ENCODE peak calls at places on chromosome 19, in eight cellular contexts. One of them, this sample, is unnamed.

GRCh38 chr19:33624586-33625153 is 2.9 kb downstream of the CHST8 start:
- DNase-seq in stimulated activated CD8-positive, alpha-beta memory T cell treated with anti-CD3 and anti-CD28 coated beads, Interleukin-12 subunit alpha, Interleukin-12 subunit beta, amount 100 ng/mL, for 1 hour: no peak
- DNase-seq in SK-N-MC: no peak
- DNase-seq in NCI-H2029: no peak
- DNase-seq in HFFc6: no peak
- DNase-seq in COR-L47: no peak
- DNase-seq in GM12878: no peak
- DNase-seq in dermis blood vessel endothelial cell: no peak
- DNase-seq in this sample: no peak

GRCh38 chr19:14416743-14417214 is 2.4 kb downstream of the DDX39A start:
- DNase-seq in stimulated activated CD8-positive, alpha-beta memory T cell treated with anti-CD3 and anti-CD28 coated beads, Interleukin-12 subunit alpha, Interleukin-12 subunit beta, amount 100 ng/mL, for 1 hour: no peak
- DNase-seq in SK-N-MC: no peak
- DNase-seq in NCI-H2029: no peak
- DNase-seq in HFFc6: no peak
- DNase-seq in COR-L47: no peak
- DNase-seq in GM12878: no peak
- DNase-seq in dermis blood vessel endothelial cell: no peak
- DNase-seq in this sample: no peak

GRCh38 chr19:33409906-33410685 is 36.6 kb downstream of the CEBPG start:
- DNase-seq in stimulated activated CD8-positive, alpha-beta memory T cell treated with anti-CD3 and anti-CD28 coated beads, Interleukin-12 subunit alpha, Interleukin-12 subunit beta, amount 100 ng/mL, for 1 hour: no peak
- DNase-seq in SK-N-MC: no peak
- DNase-seq in NCI-H2029: no peak
- DNase-seq in HFFc6: no peak
- DNase-seq in COR-L47: no peak
- DNase-seq in GM12878: no peak
- DNase-seq in dermis blood vessel endothelial cell: no peak
- DNase-seq in this sample: no peak

GRCh38 chr19:38417544-38418506 is 8.2 kb downstream of the RASGRP4 start:
- DNase-seq in stimulated activated CD8-positive, alpha-beta memory T cell treated with anti-CD3 and anti-CD28 coated beads, Interleukin-12 subunit alpha, Interleukin-12 subunit beta, amount 100 ng/mL, for 1 hour: peak
- DNase-seq in SK-N-MC: no peak
- DNase-seq in NCI-H2029: peak
- DNase-seq in HFFc6: no peak
- DNase-seq in COR-L47: no peak
- DNase-seq in GM12878: no peak
- DNase-seq in dermis blood vessel endothelial cell: no peak
- DNase-seq in this sample: peak

GRCh38 chr19:38690832-38691231 is 43.4 kb downstream of the ACTN4 start:
- DNase-seq in stimulated activated CD8-positive, alpha-beta memory T cell treated with anti-CD3 and anti-CD28 coated beads, Interleukin-12 subunit alpha, Interleukin-12 subunit beta, amount 100 ng/mL, for 1 hour: no peak
- DNase-seq in SK-N-MC: no peak
- DNase-seq in NCI-H2029: no peak
- DNase-seq in HFFc6: no peak
- DNase-seq in COR-L47: no peak
- DNase-seq in GM12878: no peak
- DNase-seq in dermis blood vessel endothelial cell: no peak
- DNase-seq in this sample: no peak

GRCh38 chr19:56476671-56477428 is at the start of gene ZNF667:
- DNase-seq in stimulated activated CD8-positive, alpha-beta memory T cell treated with anti-CD3 and anti-CD28 coated beads, Interleukin-12 subunit alpha, Interleukin-12 subunit beta, amount 100 ng/mL, for 1 hour: peak
- DNase-seq in SK-N-MC: no peak
- DNase-seq in NCI-H2029: no peak
- DNase-seq in HFFc6: peak
- DNase-seq in COR-L47: no peak
- DNase-seq in GM12878: no peak
- DNase-seq in dermis blood vessel endothelial cell: peak
- DNase-seq in this sample: no peak

GRCh38 chr19:16739546-16739945 is 19.9 kb downstream of the NWD1 start:
- DNase-seq in stimulated activated CD8-positive, alpha-beta memory T cell treated with anti-CD3 and anti-CD28 coated beads, Interleukin-12 subunit alpha, Interleukin-12 subunit beta, amount 100 ng/mL, for 1 hour: no peak
- DNase-seq in SK-N-MC: no peak
- DNase-seq in NCI-H2029: no peak
- DNase-seq in HFFc6: no peak
- DNase-seq in COR-L47: no peak
- DNase-seq in GM12878: no peak
- DNase-seq in dermis blood vessel endothelial cell: no peak
- DNase-seq in this sample: no peak

GRCh38 chr19:46761418-46761831 is 15.2 kb upstream of the STRN4 start:
- DNase-seq in stimulated activated CD8-positive, alpha-beta memory T cell treated with anti-CD3 and anti-CD28 coated beads, Interleukin-12 subunit alpha, Interleukin-12 subunit beta, amount 100 ng/mL, for 1 hour: no peak
- DNase-seq in SK-N-MC: no peak
- DNase-seq in NCI-H2029: no peak
- DNase-seq in HFFc6: peak
- DNase-seq in COR-L47: no peak
- DNase-seq in GM12878: no peak
- DNase-seq in dermis blood vessel endothelial cell: no peak
- DNase-seq in this sample: no peak

GRCh38 chr19:55617426-55617825 is 6.9 kb downstream of the ZNF784 start:
- DNase-seq in stimulated activated CD8-positive, alpha-beta memory T cell treated with anti-CD3 and anti-CD28 coated beads, Interleukin-12 subunit alpha, Interleukin-12 subunit beta, amount 100 ng/mL, for 1 hour: no peak
- DNase-seq in SK-N-MC: no peak
- DNase-seq in NCI-H2029: no peak
- DNase-seq in HFFc6: no peak
- DNase-seq in COR-L47: no peak
- DNase-seq in GM12878: no peak
- DNase-seq in dermis blood vessel endothelial cell: peak
- DNase-seq in this sample: no peak

GRCh38 chr19:6509118-6509971 is 7.2 kb upstream of the TUBB4A start:
- DNase-seq in stimulated activated CD8-positive, alpha-beta memory T cell treated with anti-CD3 and anti-CD28 coated beads, Interleukin-12 subunit alpha, Interleukin-12 subunit beta, amount 100 ng/mL, for 1 hour: no peak
- DNase-seq in SK-N-MC: no peak
- DNase-seq in NCI-H2029: no peak
- DNase-seq in HFFc6: no peak
- DNase-seq in COR-L47: no peak
- DNase-seq in GM12878: no peak
- DNase-seq in dermis blood vessel endothelial cell: no peak
- DNase-seq in this sample: no peak

GRCh38 chr19:5806133-5806489 is 1.2 kb downstream of the NRTN start:
- DNase-seq in stimulated activated CD8-positive, alpha-beta memory T cell treated with anti-CD3 and anti-CD28 coated beads, Interleukin-12 subunit alpha, Interleukin-12 subunit beta, amount 100 ng/mL, for 1 hour: no peak
- DNase-seq in SK-N-MC: no peak
- DNase-seq in NCI-H2029: no peak
- DNase-seq in HFFc6: no peak
- DNase-seq in COR-L47: no peak
- DNase-seq in GM12878: no peak
- DNase-seq in dermis blood vessel endothelial cell: no peak
- DNase-seq in this sample: no peak

GRCh38 chr19:1837625-1838105 is 10.6 kb downstream of the REXO1 start:
- DNase-seq in stimulated activated CD8-positive, alpha-beta memory T cell treated with anti-CD3 and anti-CD28 coated beads, Interleukin-12 subunit alpha, Interleukin-12 subunit beta, amount 100 ng/mL, for 1 hour: peak
- DNase-seq in SK-N-MC: no peak
- DNase-seq in NCI-H2029: no peak
- DNase-seq in HFFc6: no peak
- DNase-seq in COR-L47: no peak
- DNase-seq in GM12878: no peak
- DNase-seq in dermis blood vessel endothelial cell: peak
- DNase-seq in this sample: peak

GRCh38 chr19:11268783-11269267 is 6.5 kb upstream of the DOCK6 start:
- DNase-seq in stimulated activated CD8-positive, alpha-beta memory T cell treated with anti-CD3 and anti-CD28 coated beads, Interleukin-12 subunit alpha, Interleukin-12 subunit beta, amount 100 ng/mL, for 1 hour: no peak
- DNase-seq in SK-N-MC: no peak
- DNase-seq in NCI-H2029: no peak
- DNase-seq in HFFc6: peak
- DNase-seq in COR-L47: no peak
- DNase-seq in GM12878: no peak
- DNase-seq in dermis blood vessel endothelial cell: peak
- DNase-seq in this sample: no peak

GRCh38 chr19:56642711-56643459 is at the start of gene SMIM17:
- DNase-seq in stimulated activated CD8-positive, alpha-beta memory T cell treated with anti-CD3 and anti-CD28 coated beads, Interleukin-12 subunit alpha, Interleukin-12 subunit beta, amount 100 ng/mL, for 1 hour: no peak
- DNase-seq in SK-N-MC: no peak
- DNase-seq in NCI-H2029: no peak
- DNase-seq in HFFc6: no peak
- DNase-seq in COR-L47: no peak
- DNase-seq in GM12878: no peak
- DNase-seq in dermis blood vessel endothelial cell: no peak
- DNase-seq in this sample: no peak

GRCh38 chr19:47494729-47495128 is 10.7 kb upstream of the KPTN start:
- DNase-seq in stimulated activated CD8-positive, alpha-beta memory T cell treated with anti-CD3 and anti-CD28 coated beads, Interleukin-12 subunit alpha, Interleukin-12 subunit beta, amount 100 ng/mL, for 1 hour: no peak
- DNase-seq in SK-N-MC: no peak
- DNase-seq in NCI-H2029: peak
- DNase-seq in HFFc6: no peak
- DNase-seq in COR-L47: peak
- DNase-seq in GM12878: no peak
- DNase-seq in dermis blood vessel endothelial cell: no peak
- DNase-seq in this sample: no peak

GRCh38 chr19:33683881-33684549 is 62.3 kb downstream of the CHST8 start:
- DNase-seq in stimulated activated CD8-positive, alpha-beta memory T cell treated with anti-CD3 and anti-CD28 coated beads, Interleukin-12 subunit alpha, Interleukin-12 subunit beta, amount 100 ng/mL, for 1 hour: no peak
- DNase-seq in SK-N-MC: no peak
- DNase-seq in NCI-H2029: no peak
- DNase-seq in HFFc6: peak
- DNase-seq in COR-L47: no peak
- DNase-seq in GM12878: no peak
- DNase-seq in dermis blood vessel endothelial cell: peak
- DNase-seq in this sample: no peak

GRCh38 chr19:13051581-13052165 is 51.0 kb downstream of the LYL1 start:
- DNase-seq in stimulated activated CD8-positive, alpha-beta memory T cell treated with anti-CD3 and anti-CD28 coated beads, Interleukin-12 subunit alpha, Interleukin-12 subunit beta, amount 100 ng/mL, for 1 hour: no peak
- DNase-seq in SK-N-MC: no peak
- DNase-seq in NCI-H2029: peak
- DNase-seq in HFFc6: no peak
- DNase-seq in COR-L47: peak
- DNase-seq in GM12878: no peak
- DNase-seq in dermis blood vessel endothelial cell: no peak
- DNase-seq in this sample: no peak

GRCh38 chr19:10151521-10151920 is 31.8 kb upstream of the EIF3G start:
- DNase-seq in stimulated activated CD8-positive, alpha-beta memory T cell treated with anti-CD3 and anti-CD28 coated beads, Interleukin-12 subunit alpha, Interleukin-12 subunit beta, amount 100 ng/mL, for 1 hour: no peak
- DNase-seq in SK-N-MC: no peak
- DNase-seq in NCI-H2029: no peak
- DNase-seq in HFFc6: no peak
- DNase-seq in COR-L47: no peak
- DNase-seq in GM12878: no peak
- DNase-seq in dermis blood vessel endothelial cell: no peak
- DNase-seq in this sample: no peak

GRCh38 chr19:46731007-46731501 is 14.1 kb upstream of the PRKD2 start:
- DNase-seq in stimulated activated CD8-positive, alpha-beta memory T cell treated with anti-CD3 and anti-CD28 coated beads, Interleukin-12 subunit alpha, Interleukin-12 subunit beta, amount 100 ng/mL, for 1 hour: no peak
- DNase-seq in SK-N-MC: no peak
- DNase-seq in NCI-H2029: no peak
- DNase-seq in HFFc6: peak
- DNase-seq in COR-L47: no peak
- DNase-seq in GM12878: no peak
- DNase-seq in dermis blood vessel endothelial cell: peak
- DNase-seq in this sample: no peak

GRCh38 chr19:5823579-5824281 is 15.8 kb downstream of the FUT6 start:
- DNase-seq in stimulated activated CD8-positive, alpha-beta memory T cell treated with anti-CD3 and anti-CD28 coated beads, Interleukin-12 subunit alpha, Interleukin-12 subunit beta, amount 100 ng/mL, for 1 hour: no peak
- DNase-seq in SK-N-MC: no peak
- DNase-seq in NCI-H2029: no peak
- DNase-seq in HFFc6: no peak
- DNase-seq in COR-L47: no peak
- DNase-seq in GM12878: no peak
- DNase-seq in dermis blood vessel endothelial cell: peak
- DNase-seq in this sample: no peak

GRCh38 chr19:30426864-30427263 is 54.7 kb downstream of the ZNF536 start:
- DNase-seq in stimulated activated CD8-positive, alpha-beta memory T cell treated with anti-CD3 and anti-CD28 coated beads, Interleukin-12 subunit alpha, Interleukin-12 subunit beta, amount 100 ng/mL, for 1 hour: no peak
- DNase-seq in SK-N-MC: no peak
- DNase-seq in NCI-H2029: no peak
- DNase-seq in HFFc6: no peak
- DNase-seq in COR-L47: no peak
- DNase-seq in GM12878: no peak
- DNase-seq in dermis blood vessel endothelial cell: no peak
- DNase-seq in this sample: no peak

This sample was measured in activated T-helper 2 cell treated with anti-CD3 and anti-CD28 coated beads, Interferon-gamma antibody, Interleukin-2, Interleukin-4, amounts not matched to agents 10 μg/mL and 5 μg/mL and 100 μg/mL, durations not matched to agents 14 hours and 24 hours and 36 hours.